ENCODE peak calls at places on chromosomes 2 and 18, in five cellular contexts. I is Peyer's patch, J is fibroblast of lung, G is adrenal gland, B is prostate gland. E is an unnamed sample. For H3K4me1, the result is how much of the 10 kb centered on the place peaks cover.

GRCh38 chr18:63518178-63519012 is 23.8 kb upstream of the SERPINB12 start:
- DNase-seq in I (no peak), J (peak), G (peak), B (peak), E (peak)

GRCh38 chr2:70088508-70089219 is 1.4 kb downstream of the PCBP1 start:
- DNase-seq in I (no peak), J (peak), G (no peak), B (no peak), E (no peak)

GRCh38 chr2:215083146-215083545 is 55.3 kb downstream of the ABCA12 start:
- DNase-seq in I (no peak), J (no peak), G (no peak), B (no peak), E (no peak)

GRCh38 chr18:75211721-75212625 is 1.4 kb downstream of the TSHZ1 start:
- DNase-seq in I (no peak), J (peak), G (peak), B (no peak), E (no peak)

GRCh38 chr2:66364495-66364992 is 70.4 kb upstream of the MEIS1 start:
- DNase-seq in I (no peak), J (peak), G (no peak), B (peak), E (no peak)

GRCh38 chr18:78827141-78827540 is 152.5 kb upstream of the SALL3 start:
- DNase-seq in I (no peak), J (no peak), G (no peak), B (no peak), E (no peak)

GRCh38 chr2:121088251-121089004 is 196.6 kb downstream of the TFCP2L1 start:
- DNase-seq in I (peak), J (no peak), G (no peak), B (no peak), E (peak)

GRCh38 chr2:33673937-33674336 is 74.8 kb upstream of the FAM98A start:
- DNase-seq in I (no peak), J (peak), G (no peak), B (no peak), E (no peak)

GRCh38 chr2:28369355-28369754 is 23.3 kb upstream of the FOSL2 start:
- DNase-seq in I (no peak), J (no peak), G (no peak), B (no peak), E (no peak)

GRCh38 chr18:57043241-57043640 is 103.6 kb upstream of the BOD1L2 start:
- DNase-seq in I (no peak), J (no peak), G (no peak), B (no peak), E (no peak)

GRCh38 chr2:62142054-62142453 is 53.9 kb upstream of the B3GNT2 start:
- DNase-seq in I (no peak), J (no peak), G (no peak), B (no peak), E (no peak)

GRCh38 chr2:132715554-132715953 is 45.5 kb upstream of the LYPD1 start:
- DNase-seq in I (no peak), J (no peak), G (no peak), B (no peak), E (no peak)

DNA sequence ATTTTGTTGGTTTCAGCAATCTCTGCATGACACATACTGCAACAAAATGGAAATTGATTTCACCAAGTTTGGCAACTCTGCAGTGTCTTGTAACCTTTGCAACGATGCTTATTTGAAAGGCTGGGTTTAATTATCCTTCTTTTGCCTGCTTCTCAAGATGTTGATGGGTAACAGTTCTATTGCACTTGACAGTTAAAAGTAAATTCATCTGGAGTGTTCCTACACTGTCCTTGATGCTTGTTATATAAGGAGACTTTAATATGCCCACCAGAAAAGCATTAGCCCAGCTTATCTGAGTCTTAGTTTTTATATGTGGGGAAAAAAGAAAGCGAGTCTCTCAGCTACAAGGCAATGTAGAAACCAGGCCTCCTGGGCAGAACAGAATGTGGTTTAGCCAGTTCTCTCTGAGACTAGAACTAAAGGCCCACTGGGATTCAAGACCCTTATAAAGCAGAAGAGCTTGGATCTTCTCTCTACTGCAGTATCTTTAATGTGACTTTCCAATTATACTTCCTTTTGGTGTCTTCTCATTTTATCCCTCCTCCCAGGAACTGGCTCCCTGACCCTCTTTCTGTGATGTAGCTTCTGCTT is 106.8 kb upstream of the LYPD6 start:
- DNase-seq in I (no peak), J (no peak), G (no peak), B (no peak), E (no peak)
- H3K4me1 ChIP-seq in I (under half), J (under half), G (under half), B (under half), E (under half)

GRCh38 chr2:18752667-18753422 is 163.5 kb upstream of the NT5C1B start:
- DNase-seq in I (no peak), J (no peak), G (no peak), B (no peak), E (no peak)
- TF ChIP-seq CTCF in I (no peak), J (no peak), G (no peak), B (no peak), E (peak)

GRCh38 chr2:98460573-98461560 is 16.2 kb downstream of the INPP4A start:
- DNase-seq in I (no peak), J (no peak), G (no peak), B (no peak), E (no peak)
- H3K4me1 ChIP-seq in I (under half), J (under half), G (half or more), B (under half), E (under half)

DNA sequence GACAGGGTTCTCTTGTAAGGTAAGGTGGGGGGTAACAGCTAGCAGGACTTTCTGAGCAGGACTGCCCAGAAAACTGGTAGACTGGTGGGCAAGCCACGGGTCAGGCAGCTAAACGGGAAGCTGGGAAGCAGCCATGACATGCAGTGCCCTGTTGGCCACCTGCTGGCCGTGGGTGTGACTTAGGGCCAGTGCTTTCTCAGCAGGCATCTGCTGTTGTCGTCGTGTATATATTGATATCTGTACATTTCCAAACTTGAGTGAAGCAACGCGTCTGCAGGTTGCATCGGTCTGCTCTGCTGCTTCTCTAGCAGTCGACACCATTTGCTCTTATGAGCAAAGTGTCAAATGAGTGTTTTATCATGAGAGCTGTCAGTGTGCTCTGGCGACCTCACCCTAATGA is 31.0 kb downstream of the COA5 start:
- DNase-seq in I (no peak), J (no peak), G (no peak), B (no peak), E (no peak)
- TF ChIP-seq CTCF in I (no peak), J (no peak), G (no peak), B (no peak), E (peak)

GRCh38 chr18:31244737-31245432 is 73.1 kb upstream of the DSG1 start:
- DNase-seq in I (no peak), J (peak), G (no peak), B (no peak), E (no peak)

GRCh38 chr18:31241900-31242409 is 76.0 kb upstream of the DSG1 start:
- DNase-seq in I (peak), J (peak), G (peak), B (peak), E (peak)

GRCh38 chr18:31241425-31241824 is 76.5 kb upstream of the DSG1 start:
- DNase-seq in I (no peak), J (no peak), G (no peak), B (no peak), E (no peak)

GRCh38 chr18:31245820-31246219 is 72.1 kb upstream of the DSG1 start:
- DNase-seq in I (no peak), J (peak), G (no peak), B (no peak), E (no peak)

GRCh38 chr18:31243740-31244512 is 74.0 kb upstream of the DSG1 start:
- DNase-seq in I (peak), J (no peak), G (no peak), B (no peak), E (no peak)
- H3K4me1 ChIP-seq in I (under half), J (under half), G (under half), B (under half), E (under half)

GRCh38 chr2:37005118-37005868 is 39.0 kb upstream of the STRN start:
- DNase-seq in I (no peak), J (no peak), G (peak), B (no peak), E (peak)
- TF ChIP-seq CTCF in I (peak), J (peak), G (peak), B (peak), E (peak)

GRCh38 chr18:53657257-53657656 is 567.2 kb downstream of the MBD2 start:
- DNase-seq in I (no peak), J (no peak), G (no peak), B (no peak), E (no peak)
- H3K4me1 ChIP-seq in I (under half), J (under half), G (under half), B (under half), E (under half)

E was measured in BE2C.